ENCODE peak calls at places on chromosomes 13 and 19, in four cellular contexts. One of them, this sample, is unnamed.

GRCh38 chr13:50071399-50071798 is 56.2 kb downstream of the KCNRG start:
- DNase-seq in uterus: no peak
- DNase-seq in kidney: no peak
- DNase-seq in GM23338: no peak
- DNase-seq in this sample: no peak

GRCh38 chr19:43691755-43692154 is 21.8 kb upstream of the PLAUR start:
- DNase-seq in uterus: no peak
- DNase-seq in kidney: no peak
- DNase-seq in GM23338: no peak
- DNase-seq in this sample: no peak

GRCh38 chr13:47680752-47681151 is 320.3 kb downstream of the SUCLA2 start:
- DNase-seq in uterus: no peak
- DNase-seq in kidney: no peak
- DNase-seq in GM23338: no peak
- DNase-seq in this sample: no peak

GRCh38 chr19:32287811-32288227 is 57.6 kb upstream of the ZNF507 start:
- DNase-seq in uterus: peak; percentile 62
- DNase-seq in kidney: peak; percentile 77
- DNase-seq in GM23338: peak; percentile 87
- DNase-seq in this sample: no peak

GRCh38 chr19:10887616-10888367 is 16.4 kb downstream of the CARM1 start:
- DNase-seq in uterus: no peak
- DNase-seq in kidney: no peak
- DNase-seq in GM23338: no peak
- DNase-seq in this sample: no peak

GRCh38 chr19:54677217-54677616 is 14.4 kb downstream of the LILRB4 start:
- DNase-seq in uterus: no peak
- DNase-seq in kidney: no peak
- DNase-seq in GM23338: peak; percentile 61
- DNase-seq in this sample: no peak

GRCh38 chr13:52845766-52846566 is 2.5 kb downstream of the PCDH8 start:
- DNase-seq in uterus: no peak
- DNase-seq in kidney: peak; percentile 66
- DNase-seq in GM23338: peak; percentile 82
- DNase-seq in this sample: no peak

GRCh38 chr13:99702687-99703319 is 201.5 kb downstream of the TM9SF2 start:
- DNase-seq in uterus: no peak
- DNase-seq in kidney: no peak
- DNase-seq in GM23338: peak; percentile 55
- DNase-seq in this sample: no peak

GRCh38 chr13:41645313-41645712 is 188.0 kb downstream of the RGCC start:
- DNase-seq in uterus: peak; percentile 60
- DNase-seq in kidney: peak; percentile 62
- DNase-seq in GM23338: no peak
- DNase-seq in this sample: no peak

GRCh38 chr13:79534596-79534995 is 53.6 kb downstream of the NDFIP2 start:
- DNase-seq in uterus: no peak
- DNase-seq in kidney: no peak
- DNase-seq in GM23338: no peak
- DNase-seq in this sample: no peak

GRCh38 chr13:79491715-79492114 is 10.8 kb downstream of the NDFIP2 start:
- DNase-seq in uterus: no peak
- DNase-seq in kidney: no peak
- DNase-seq in GM23338: no peak
- DNase-seq in this sample: peak; percentile 83

GRCh38 chr13:31742102-31742695 is 2.9 kb downstream of the RXFP2 start:
- DNase-seq in uterus: peak; percentile 72
- DNase-seq in kidney: peak; percentile 70
- DNase-seq in GM23338: peak; percentile 87
- DNase-seq in this sample: no peak

GRCh38 chr19:33432408-33433170 is 59.1 kb downstream of the CEBPG start:
- DNase-seq in uterus: no peak
- DNase-seq in kidney: peak; percentile 52
- DNase-seq in GM23338: no peak
- DNase-seq in this sample: no peak

GRCh38 chr13:20943519-20944012 is 41.0 kb upstream of the XPO4 start:
- DNase-seq in uterus: peak; percentile 92
- DNase-seq in kidney: peak; percentile 94
- DNase-seq in GM23338: peak; percentile 94
- DNase-seq in this sample: peak; percentile 69

GRCh38 chr13:20945952-20946383 is 43.4 kb upstream of the XPO4 start:
- DNase-seq in uterus: no peak
- DNase-seq in kidney: no peak
- DNase-seq in GM23338: peak; percentile 69
- DNase-seq in this sample: no peak

GRCh38 chr13:20939662-20940061 is 37.1 kb upstream of the XPO4 start:
- DNase-seq in uterus: no peak
- DNase-seq in kidney: no peak
- DNase-seq in GM23338: no peak
- DNase-seq in this sample: no peak

GRCh38 chr13:20940083-20940482 is 37.5 kb upstream of the XPO4 start:
- DNase-seq in uterus: no peak
- DNase-seq in kidney: no peak
- DNase-seq in GM23338: no peak
- DNase-seq in this sample: no peak

DNA sequence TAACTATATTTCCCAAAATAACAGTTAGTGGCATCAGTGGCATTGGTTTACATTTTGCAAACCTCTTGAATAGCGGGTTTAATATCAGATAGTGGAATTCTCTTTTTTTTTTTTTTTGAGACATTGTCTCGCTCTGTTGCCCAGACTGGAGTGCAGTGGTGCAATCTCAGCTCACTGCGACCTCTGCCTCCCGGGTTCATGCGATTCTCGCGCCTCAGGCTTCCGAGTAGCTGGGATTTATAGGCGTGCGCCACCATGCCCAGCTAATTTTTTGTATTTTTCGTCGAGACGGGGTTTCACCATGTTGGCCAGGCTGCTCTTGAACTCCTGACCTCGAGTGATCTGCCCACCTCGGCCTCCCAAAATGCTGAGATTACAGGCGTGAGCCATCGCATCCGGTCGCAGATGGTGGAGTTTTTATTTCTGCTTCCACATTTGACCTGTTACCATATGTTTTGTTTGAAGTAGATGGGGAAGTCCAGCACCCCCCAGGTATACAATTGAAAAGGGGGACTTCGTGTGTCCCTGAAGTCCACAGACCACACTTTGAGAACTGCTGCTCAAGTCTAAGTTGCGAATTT is 40.5 kb upstream of the XPO4 start:
- DNase-seq in uterus: peak; percentile 30
- DNase-seq in kidney: no peak
- DNase-seq in GM23338: no peak
- DNase-seq in this sample: no peak
- H3K27ac ChIP-seq in uterus: peak overlapping the region; percentile 77
- H3K27ac ChIP-seq in kidney: peak overlapping the region; percentile 9
- H3K27ac ChIP-seq in GM23338: no peak overlapping the region
- H3K27ac ChIP-seq in this sample: no peak overlapping the region

GRCh38 chr19:30547192-30547591 is 175.0 kb downstream of the ZNF536 start:
- DNase-seq in uterus: no peak
- DNase-seq in kidney: no peak
- DNase-seq in GM23338: no peak
- DNase-seq in this sample: no peak

GRCh38 chr19:30546332-30546731 is 174.1 kb downstream of the ZNF536 start:
- DNase-seq in uterus: no peak
- DNase-seq in kidney: no peak
- DNase-seq in GM23338: no peak
- DNase-seq in this sample: no peak

GRCh38 chr19:30543243-30543945 is 171.2 kb downstream of the ZNF536 start:
- DNase-seq in uterus: no peak
- DNase-seq in kidney: no peak
- DNase-seq in GM23338: no peak
- DNase-seq in this sample: no peak

GRCh38 chr19:30549151-30549550 is 177.0 kb downstream of the ZNF536 start:
- DNase-seq in uterus: no peak
- DNase-seq in kidney: no peak
- DNase-seq in GM23338: no peak
- DNase-seq in this sample: no peak

DNA sequence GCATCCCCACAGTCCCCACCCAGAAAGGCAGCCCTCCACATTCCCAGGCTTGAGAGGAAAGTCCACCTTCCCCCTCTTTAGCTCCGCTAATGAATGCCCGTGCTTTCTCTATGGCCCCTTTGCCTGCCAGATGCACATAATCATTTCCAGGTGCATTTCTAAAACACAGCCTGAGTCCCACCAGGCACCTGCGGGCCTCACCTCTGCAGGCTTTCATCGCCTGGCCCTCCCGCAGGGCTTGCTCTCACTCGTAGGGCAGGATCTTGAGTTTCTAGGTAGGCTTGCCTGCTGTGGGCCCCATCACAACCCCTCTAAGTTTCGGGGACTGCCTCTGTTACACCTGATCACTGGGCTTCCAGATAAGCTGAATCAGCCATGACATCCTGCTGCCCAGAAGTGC is 173.6 kb downstream of the ZNF536 start:
- DNase-seq in uterus: no peak
- DNase-seq in kidney: no peak
- DNase-seq in GM23338: no peak
- DNase-seq in this sample: no peak
- H3K27ac ChIP-seq in uterus: no peak overlapping the region
- H3K27ac ChIP-seq in kidney: no peak overlapping the region
- H3K27ac ChIP-seq in GM23338: no peak overlapping the region
- H3K27ac ChIP-seq in this sample: no peak overlapping the region

DNA sequence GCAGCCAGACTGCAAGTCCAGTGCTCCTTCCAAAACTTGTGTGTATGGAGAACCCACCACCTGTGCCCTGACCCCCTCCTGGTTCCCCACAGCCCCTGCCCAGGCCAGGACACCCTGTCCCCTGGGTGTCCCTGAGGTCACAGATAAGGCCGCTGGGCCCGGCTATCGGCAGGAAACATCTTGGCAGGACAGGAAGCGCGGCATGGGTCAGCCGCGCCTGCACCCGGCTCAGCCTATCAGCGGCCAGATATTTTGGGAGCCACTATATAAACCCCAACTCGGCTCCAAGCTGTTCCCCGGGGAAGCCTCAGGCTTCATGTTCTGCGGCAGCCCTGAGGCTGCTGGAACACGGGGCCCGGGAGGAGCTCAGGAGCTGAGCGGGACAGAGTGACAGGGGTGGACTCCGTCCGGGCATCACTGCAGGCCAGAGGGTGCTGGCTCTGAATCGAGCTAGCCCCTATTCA is 60.8 kb downstream of the AP1M1 start:
- DNase-seq in uterus: peak; percentile 75
- DNase-seq in kidney: peak; percentile 90
- DNase-seq in GM23338: no peak
- DNase-seq in this sample: no peak
- H3K27ac ChIP-seq in uterus: peak overlapping the region; percentile 72
- H3K27ac ChIP-seq in kidney: peak overlapping the region; percentile 88
- H3K27ac ChIP-seq in GM23338: no peak overlapping the region
- H3K27ac ChIP-seq in this sample: no peak overlapping the region

DNA sequence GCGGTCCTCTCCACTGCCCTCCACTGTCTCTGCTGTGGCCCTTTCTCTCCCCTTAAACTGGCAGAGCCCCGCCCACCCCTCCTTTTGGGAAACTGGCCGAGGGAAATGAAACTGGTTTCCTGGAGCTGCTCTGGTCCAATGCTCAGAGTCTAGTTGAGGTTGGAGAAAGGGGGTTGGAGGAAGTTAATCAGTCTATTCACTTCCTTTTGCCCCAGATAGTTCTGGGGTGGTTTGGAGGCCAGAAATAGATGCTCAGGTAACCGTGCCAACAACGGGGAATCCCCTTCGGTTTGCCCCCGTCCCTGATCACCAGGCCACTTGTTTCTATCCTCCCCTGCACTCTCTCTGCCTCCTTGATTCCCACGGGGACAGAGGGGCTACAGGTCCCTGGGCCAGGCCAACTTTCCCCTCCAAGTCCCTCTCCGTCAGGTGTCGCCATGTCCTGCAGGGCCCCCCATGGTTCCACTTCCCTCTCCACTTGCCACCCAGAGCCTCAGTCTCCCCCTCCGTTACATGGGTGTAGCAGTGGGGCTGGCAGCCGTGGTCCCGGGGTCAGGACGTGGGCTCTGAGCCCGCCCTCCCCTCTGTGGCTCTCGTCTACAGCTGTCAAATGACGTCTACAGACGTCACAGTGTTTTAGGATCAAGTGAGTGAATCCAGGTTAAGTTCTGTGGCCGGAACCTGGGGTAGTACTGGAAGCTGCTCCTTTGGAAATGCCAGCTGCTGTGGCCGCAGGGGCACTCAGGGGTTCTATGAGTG is at the start of gene IL4I1:
- DNase-seq in uterus: no peak
- DNase-seq in kidney: no peak
- DNase-seq in GM23338: no peak
- DNase-seq in this sample: no peak
- H3K27ac ChIP-seq in uterus: peak within 1 kb of the TSS; percentile 66
- H3K27ac ChIP-seq in kidney: peak within 1 kb of the TSS; percentile 88
- H3K27ac ChIP-seq in GM23338: no peak within 1 kb of the TSS
- H3K27ac ChIP-seq in this sample: no peak within 1 kb of the TSS

This sample was measured in epithelial cell of prostate.